ENCODE peak calls at places on chromosomes 5 and 9, in seven cellular contexts. One of them, this sample, is unnamed.

GRCh38 chr5:107542831-107543231 is 127.9 kb downstream of the EFNA5 start:
- DNase-seq in transverse colon: peak; percentile 39
- DNase-seq in neural crest cell: no peak
- DNase-seq in uterus: peak; percentile 66
- DNase-seq in psoas muscle: peak; percentile 90
- DNase-seq in CD8-positive, alpha-beta T cell: no peak
- DNase-seq in fibroblast of lung: peak; percentile 83
- DNase-seq in this sample: peak; percentile 98

GRCh38 chr5:63053019-63053638 is 474.5 kb downstream of the LRRC70 start:
- DNase-seq in fibroblast of lung: peak; percentile 5
- DNase-seq in psoas muscle: peak; percentile 71
- DNase-seq in CD8-positive, alpha-beta T cell: no peak
- DNase-seq in uterus: no peak
- DNase-seq in transverse colon: no peak
- DNase-seq in neural crest cell: no peak
- DNase-seq in this sample: no peak

GRCh38 chr9:69425402-69425801 is 100.4 kb downstream of the ENTREP1 start:
- DNase-seq in uterus: no peak
- DNase-seq in psoas muscle: no peak
- DNase-seq in fibroblast of lung: no peak
- DNase-seq in neural crest cell: no peak
- DNase-seq in transverse colon: no peak
- DNase-seq in CD8-positive, alpha-beta T cell: no peak
- DNase-seq in this sample: no peak

GRCh38 chr9:120935383-120935857 is 8.8 kb upstream of the TRAF1 start:
- DNase-seq in neural crest cell: no peak
- DNase-seq in uterus: peak; percentile 95
- DNase-seq in transverse colon: peak; percentile 96
- DNase-seq in psoas muscle: peak; percentile 95
- DNase-seq in CD8-positive, alpha-beta T cell: no peak
- DNase-seq in fibroblast of lung: peak; percentile 95
- DNase-seq in this sample: peak; percentile 100

GRCh38 chr9:14939378-14939777 is 29.1 kb upstream of the FREM1 start:
- DNase-seq in transverse colon: no peak
- DNase-seq in uterus: no peak
- DNase-seq in CD8-positive, alpha-beta T cell: no peak
- DNase-seq in neural crest cell: no peak
- DNase-seq in fibroblast of lung: no peak
- DNase-seq in psoas muscle: no peak
- DNase-seq in this sample: no peak

GRCh38 chr5:1212881-1213280 is 11.5 kb downstream of the SLC6A19 start:
- DNase-seq in CD8-positive, alpha-beta T cell: no peak
- DNase-seq in neural crest cell: no peak
- DNase-seq in uterus: no peak
- DNase-seq in psoas muscle: peak; percentile 50
- DNase-seq in transverse colon: no peak
- DNase-seq in fibroblast of lung: no peak
- DNase-seq in this sample: no peak

GRCh38 chr9:137463194-137463930 is 4.2 kb upstream of the NSMF start:
- DNase-seq in transverse colon: no peak
- DNase-seq in psoas muscle: peak; percentile 54
- DNase-seq in CD8-positive, alpha-beta T cell: no peak
- DNase-seq in fibroblast of lung: no peak
- DNase-seq in uterus: no peak
- DNase-seq in neural crest cell: no peak
- DNase-seq in this sample: no peak

GRCh38 chr9:71793386-71794105 is 25.2 kb upstream of the CEMIP2 start:
- DNase-seq in neural crest cell: no peak
- DNase-seq in transverse colon: no peak
- DNase-seq in CD8-positive, alpha-beta T cell: no peak
- DNase-seq in uterus: no peak
- DNase-seq in psoas muscle: no peak
- DNase-seq in fibroblast of lung: no peak
- DNase-seq in this sample: no peak

GRCh38 chr9:124767830-124768229 is 3.3 kb downstream of the NR6A1 start:
- DNase-seq in neural crest cell: no peak
- DNase-seq in psoas muscle: no peak
- DNase-seq in uterus: no peak
- DNase-seq in transverse colon: no peak
- DNase-seq in CD8-positive, alpha-beta T cell: no peak
- DNase-seq in fibroblast of lung: no peak
- DNase-seq in this sample: no peak

GRCh38 chr9:124766326-124766725 is 4.8 kb downstream of the NR6A1 start:
- DNase-seq in CD8-positive, alpha-beta T cell: no peak
- DNase-seq in neural crest cell: no peak
- DNase-seq in transverse colon: no peak
- DNase-seq in psoas muscle: no peak
- DNase-seq in uterus: no peak
- DNase-seq in fibroblast of lung: no peak
- DNase-seq in this sample: no peak

GRCh38 chr9:124765439-124765835 is 5.7 kb downstream of the NR6A1 start:
- DNase-seq in psoas muscle: no peak
- DNase-seq in transverse colon: no peak
- DNase-seq in neural crest cell: no peak
- DNase-seq in fibroblast of lung: no peak
- DNase-seq in uterus: no peak
- DNase-seq in CD8-positive, alpha-beta T cell: no peak
- DNase-seq in this sample: no peak

GRCh38 chr9:124768275-124768674 is 2.8 kb downstream of the NR6A1 start:
- DNase-seq in CD8-positive, alpha-beta T cell: no peak
- DNase-seq in neural crest cell: no peak
- DNase-seq in uterus: no peak
- DNase-seq in fibroblast of lung: no peak
- DNase-seq in transverse colon: no peak
- DNase-seq in psoas muscle: no peak
- DNase-seq in this sample: no peak

GRCh38 chr9:124766815-124767554 is 4.1 kb downstream of the NR6A1 start:
- DNase-seq in fibroblast of lung: no peak
- DNase-seq in psoas muscle: no peak
- DNase-seq in transverse colon: no peak
- DNase-seq in CD8-positive, alpha-beta T cell: no peak
- DNase-seq in uterus: no peak
- DNase-seq in neural crest cell: no peak
- DNase-seq in this sample: no peak
- TF ChIP-seq CTCF in fibroblast of lung: no peak
- TF ChIP-seq CTCF in psoas muscle: no peak
- TF ChIP-seq CTCF in transverse colon: no peak
- TF ChIP-seq CTCF in CD8-positive, alpha-beta T cell: no peak
- TF ChIP-seq CTCF in uterus: no peak
- TF ChIP-seq CTCF in neural crest cell: peak; percentile 46
- TF ChIP-seq CTCF in this sample: peak; percentile 17

GRCh38 chr5:28780083-28780692 is 1741.8 kb upstream of the CDH9 start:
- DNase-seq in psoas muscle: no peak
- DNase-seq in neural crest cell: no peak
- DNase-seq in CD8-positive, alpha-beta T cell: no peak
- DNase-seq in transverse colon: no peak
- DNase-seq in uterus: no peak
- DNase-seq in fibroblast of lung: no peak
- DNase-seq in this sample: no peak

DNA sequence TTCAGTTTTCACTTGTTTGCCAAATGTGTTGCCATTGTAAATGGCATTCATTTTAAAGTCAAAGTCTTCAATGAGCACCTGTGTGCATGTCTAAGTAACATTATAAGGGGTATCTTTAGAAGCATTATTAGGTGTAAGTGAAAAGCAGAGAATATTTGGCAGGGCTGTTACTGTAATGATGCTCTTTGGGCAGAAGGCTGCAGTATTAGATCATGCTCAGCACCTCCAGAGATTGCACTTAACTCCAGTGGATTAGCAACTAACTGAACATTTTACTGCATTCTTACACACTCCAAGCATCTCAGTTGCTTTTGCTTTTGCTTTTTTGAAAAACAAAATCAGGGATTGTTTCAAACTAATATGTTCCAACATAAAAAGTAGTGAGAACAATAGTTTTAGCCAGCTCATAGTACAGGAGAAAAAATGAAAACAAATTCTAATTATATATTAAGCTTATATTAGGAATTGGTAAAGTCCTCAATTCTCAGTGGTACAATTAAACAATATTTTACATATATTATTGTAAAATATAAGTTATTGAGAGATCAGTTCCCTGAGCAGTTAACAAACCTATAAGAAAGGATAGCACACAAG is 1740.9 kb upstream of the CDH9 start:
- DNase-seq in CD8-positive, alpha-beta T cell: no peak
- DNase-seq in uterus: no peak
- DNase-seq in transverse colon: no peak
- DNase-seq in neural crest cell: no peak
- DNase-seq in fibroblast of lung: no peak
- DNase-seq in psoas muscle: no peak
- DNase-seq in this sample: peak; percentile 42
- TF ChIP-seq CTCF in CD8-positive, alpha-beta T cell: no peak
- TF ChIP-seq CTCF in uterus: no peak
- TF ChIP-seq CTCF in transverse colon: no peak
- TF ChIP-seq CTCF in neural crest cell: peak; percentile 63
- TF ChIP-seq CTCF in fibroblast of lung: no peak
- TF ChIP-seq CTCF in psoas muscle: no peak
- TF ChIP-seq CTCF in this sample: peak; percentile 30

GRCh38 chr5:42991477-42992034 is 48.6 kb downstream of the ANXA2R start:
- DNase-seq in uterus: no peak
- DNase-seq in fibroblast of lung: peak; percentile 49
- DNase-seq in psoas muscle: no peak
- DNase-seq in transverse colon: peak; percentile 10
- DNase-seq in neural crest cell: no peak
- DNase-seq in CD8-positive, alpha-beta T cell: no peak
- DNase-seq in this sample: no peak

GRCh38 chr5:42992035-42992570 is 48.0 kb downstream of the ANXA2R start:
- DNase-seq in fibroblast of lung: peak; percentile 95
- DNase-seq in uterus: peak; percentile 80
- DNase-seq in CD8-positive, alpha-beta T cell: peak; percentile 87
- DNase-seq in transverse colon: peak; percentile 80
- DNase-seq in neural crest cell: peak; percentile 52
- DNase-seq in psoas muscle: peak; percentile 91
- DNase-seq in this sample: no peak

GRCh38 chr5:42995152-42995751 is 44.9 kb downstream of the ANXA2R start:
- DNase-seq in uterus: no peak
- DNase-seq in transverse colon: no peak
- DNase-seq in fibroblast of lung: peak; percentile 71
- DNase-seq in psoas muscle: no peak
- DNase-seq in neural crest cell: no peak
- DNase-seq in CD8-positive, alpha-beta T cell: peak; percentile 56
- DNase-seq in this sample: no peak

GRCh38 chr5:42994285-42995151 is 45.6 kb downstream of the ANXA2R start:
- DNase-seq in CD8-positive, alpha-beta T cell: peak; percentile 91
- DNase-seq in psoas muscle: peak; percentile 91
- DNase-seq in uterus: peak; percentile 86
- DNase-seq in neural crest cell: peak; percentile 87
- DNase-seq in fibroblast of lung: peak; percentile 97
- DNase-seq in transverse colon: peak; percentile 91
- DNase-seq in this sample: no peak

DNA sequence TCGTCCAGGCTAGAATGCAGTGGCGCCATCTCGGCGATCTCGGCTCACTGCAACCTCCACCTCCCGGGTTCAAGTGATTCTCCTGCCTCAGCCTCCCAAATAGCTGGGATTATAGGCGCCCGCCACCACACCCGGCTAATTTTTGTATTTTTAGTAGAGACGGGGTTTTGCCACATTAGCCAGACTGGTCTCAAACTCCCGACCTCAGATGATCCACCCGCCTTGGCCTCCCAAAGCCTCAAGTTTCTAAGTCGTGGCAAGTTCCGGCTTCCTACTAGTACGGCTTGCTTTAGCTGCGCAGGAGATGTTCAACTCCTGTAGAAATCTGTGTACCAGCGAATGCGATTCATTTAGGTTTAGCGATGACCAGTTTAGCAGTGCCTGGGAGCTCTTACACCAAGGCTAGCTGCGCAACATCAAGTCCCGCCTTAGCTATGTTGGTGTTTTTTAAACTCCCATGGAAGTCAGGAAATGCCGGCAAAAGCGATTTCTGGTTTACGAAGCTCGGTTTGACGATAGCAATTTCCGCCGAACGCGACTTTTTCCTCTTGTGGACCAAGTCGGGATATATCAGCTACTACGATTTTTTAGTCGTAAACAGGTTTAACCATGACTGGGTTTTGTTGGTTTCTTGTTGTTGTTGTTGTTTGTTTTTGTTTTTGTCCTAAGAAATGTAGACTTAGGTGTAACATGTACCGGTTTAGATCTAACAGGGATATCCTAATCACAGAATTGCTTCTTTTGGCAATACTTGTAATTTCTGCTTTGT is 46.4 kb downstream of the ANXA2R start:
- DNase-seq in CD8-positive, alpha-beta T cell: peak; percentile 84
- DNase-seq in fibroblast of lung: peak; percentile 93
- DNase-seq in transverse colon: peak; percentile 33
- DNase-seq in neural crest cell: no peak
- DNase-seq in psoas muscle: peak; percentile 54
- DNase-seq in uterus: no peak
- DNase-seq in this sample: no peak
- TF ChIP-seq CTCF in CD8-positive, alpha-beta T cell: no peak
- TF ChIP-seq CTCF in fibroblast of lung: no peak
- TF ChIP-seq CTCF in transverse colon: no peak
- TF ChIP-seq CTCF in neural crest cell: no peak
- TF ChIP-seq CTCF in psoas muscle: no peak
- TF ChIP-seq CTCF in uterus: no peak
- TF ChIP-seq CTCF in this sample: no peak

GRCh38 chr9:112750767-112751058 is 153 bp downstream of the SNX30 start:
- DNase-seq in fibroblast of lung: no peak
- DNase-seq in psoas muscle: peak; percentile 68
- DNase-seq in transverse colon: no peak
- DNase-seq in uterus: no peak
- DNase-seq in neural crest cell: no peak
- DNase-seq in CD8-positive, alpha-beta T cell: no peak
- DNase-seq in this sample: no peak

GRCh38 chr9:112748041-112748440 is 2.5 kb upstream of the SNX30 start:
- DNase-seq in fibroblast of lung: no peak
- DNase-seq in psoas muscle: no peak
- DNase-seq in neural crest cell: no peak
- DNase-seq in uterus: no peak
- DNase-seq in CD8-positive, alpha-beta T cell: no peak
- DNase-seq in transverse colon: no peak
- DNase-seq in this sample: no peak

GRCh38 chr9:112752334-112753110 is 2.0 kb downstream of the SNX30 start:
- DNase-seq in fibroblast of lung: no peak
- DNase-seq in CD8-positive, alpha-beta T cell: no peak
- DNase-seq in transverse colon: no peak
- DNase-seq in neural crest cell: no peak
- DNase-seq in psoas muscle: no peak
- DNase-seq in uterus: no peak
- DNase-seq in this sample: no peak

GRCh38 chr9:112751059-112751795 is 667 bp downstream of the SNX30 start:
- DNase-seq in psoas muscle: peak; percentile 60
- DNase-seq in uterus: peak; percentile 40
- DNase-seq in neural crest cell: peak; percentile 54
- DNase-seq in transverse colon: peak; percentile 68
- DNase-seq in CD8-positive, alpha-beta T cell: peak; percentile 58
- DNase-seq in fibroblast of lung: peak; percentile 75
- DNase-seq in this sample: peak; percentile 55

DNA sequence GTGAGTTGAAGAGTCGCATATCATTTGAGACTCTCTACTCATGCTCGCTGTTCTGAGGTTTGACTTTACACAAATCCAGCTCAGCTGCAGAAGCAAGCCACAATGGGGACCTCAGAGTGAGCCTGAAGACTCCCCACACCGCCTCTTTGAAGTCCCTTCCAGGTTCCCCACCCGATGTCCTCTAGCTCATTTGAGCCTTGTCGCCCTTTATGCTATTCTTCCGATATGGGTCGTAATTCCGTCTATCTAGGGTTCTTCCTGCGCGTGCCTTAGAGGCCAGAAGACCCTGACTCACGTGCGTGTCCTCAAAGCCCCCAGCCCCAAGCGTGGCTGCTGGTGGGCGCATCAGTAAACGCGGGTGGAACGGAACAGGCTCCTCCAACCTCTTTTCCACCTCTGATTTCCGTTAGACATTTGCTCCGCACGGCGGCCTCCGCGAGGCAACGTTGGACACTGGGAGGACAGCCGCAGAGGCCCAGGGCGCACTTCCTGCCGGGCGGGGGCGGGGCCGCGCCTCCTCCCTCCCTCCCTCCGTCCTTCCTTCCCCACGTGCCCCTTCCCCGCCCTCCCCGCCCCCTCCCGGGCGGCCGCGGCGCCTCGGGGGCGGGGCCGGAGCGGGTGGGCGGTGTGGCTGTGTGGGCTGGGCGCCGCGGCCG is at the start of gene SNX30:
- DNase-seq in uterus: peak; percentile 87
- DNase-seq in CD8-positive, alpha-beta T cell: peak; percentile 88
- DNase-seq in transverse colon: peak; percentile 94
- DNase-seq in fibroblast of lung: peak; percentile 87
- DNase-seq in neural crest cell: peak; percentile 78
- DNase-seq in psoas muscle: peak; percentile 95
- DNase-seq in this sample: peak; percentile 90
- TF ChIP-seq CTCF in uterus: no peak
- TF ChIP-seq CTCF in CD8-positive, alpha-beta T cell: no peak
- TF ChIP-seq CTCF in transverse colon: peak; percentile 18
- TF ChIP-seq CTCF in fibroblast of lung: no peak
- TF ChIP-seq CTCF in neural crest cell: no peak
- TF ChIP-seq CTCF in psoas muscle: peak; percentile 11
- TF ChIP-seq CTCF in this sample: no peak

This sample was measured in MCF 10A.